ENCODE peak calls at places on chromosomes 12 and 14, in four cellular contexts. T is aorta, S is pancreas, R is adipocyte. D is an unnamed sample.

GRCh38 chr12:24759155-24759554 is 189.7 kb downstream of the BCAT1 start:
- DNase-seq in S (no peak), T (no peak), R (peak; percentile 8), D (no peak)

GRCh38 chr14:52079239-52079956 is 10.5 kb upstream of the NID2 start:
- DNase-seq in S (no peak), T (no peak), R (peak; percentile 49), D (no peak)

GRCh38 chr12:101924647-101925046 is 47.3 kb downstream of the DRAM1 start:
- DNase-seq in R (peak; percentile 13), T (no peak), S (no peak), D (no peak)

GRCh38 chr12:79681008-79681590 is 9.7 kb downstream of the PAWR start:
- DNase-seq in S (no peak), R (peak; percentile 59), T (no peak), D (no peak)

GRCh38 chr12:65854629-65855028 is 30.3 kb downstream of the HMGA2 start:
- DNase-seq in S (no peak), T (no peak), R (no peak), D (no peak)

GRCh38 chr12:56398324-56398723 is 35.7 kb upstream of the APOF start:
- DNase-seq in T (no peak), S (no peak), R (no peak), D (no peak)

GRCh38 chr14:68981124-68981523 is 2.0 kb upstream of the ACTN1 start:
- DNase-seq in T (no peak), R (no peak), S (no peak), D (no peak)

GRCh38 chr12:50110762-50111416 is 1.1 kb upstream of the COX14 start:
- DNase-seq in T (peak; percentile 84), R (peak; percentile 25), S (peak; percentile 61), D (no peak)

GRCh38 chr14:68730811-68731425 is 61.9 kb downstream of the ZFP36L1 start:
- DNase-seq in S (no peak), R (no peak), T (no peak), D (no peak)

GRCh38 chr14:31244626-31245025 is 37.0 kb upstream of the HECTD1 start:
- DNase-seq in T (no peak), S (no peak), R (no peak), D (no peak)

GRCh38 chr12:79886917-79887519 is 47.9 kb downstream of the PPP1R12A start:
- DNase-seq in S (no peak), T (no peak), R (peak; percentile 81), D (no peak)

GRCh38 chr12:113601656-113602263 is 130.1 kb upstream of the LHX5 start:
- DNase-seq in S (no peak), T (no peak), R (peak; percentile 9), D (no peak)

GRCh38 chr12:92784795-92785562 is 82.2 kb downstream of the PLEKHG7 start:
- DNase-seq in T (no peak), S (no peak), R (peak; percentile 73), D (no peak)

GRCh38 chr12:115620816-115621215 is 656.7 kb downstream of the MED13L start:
- DNase-seq in S (no peak), R (peak; percentile 5), T (no peak), D (no peak)

GRCh38 chr14:75242546-75243273 is 35.9 kb upstream of the FOS start:
- DNase-seq in T (no peak), R (peak; percentile 92), S (no peak), D (no peak)

GRCh38 chr12:95208678-95209077 is 8.6 kb downstream of the FGD6 start:
- DNase-seq in T (no peak), R (no peak), S (no peak), D (no peak)

GRCh38 chr12:51642286-51642685 is 51.3 kb downstream of the SCN8A start:
- DNase-seq in T (no peak), S (no peak), R (no peak), D (no peak)

GRCh38 chr14:64196668-64197411 is 97.3 kb downstream of the ESR2 start:
- DNase-seq in R (peak; percentile 41), S (peak; percentile 58), T (peak; percentile 59), D (peak; percentile 88)

GRCh38 chr12:15796493-15797141 is 7.4 kb upstream of the EPS8 start:
- DNase-seq in T (no peak), R (no peak), S (no peak), D (no peak)

GRCh38 chr12:90575995-90576394 is 379.0 kb downstream of the CCER1 start:
- DNase-seq in S (no peak), T (no peak), R (no peak), D (no peak)

GRCh38 chr14:69708586-69709169 is 58.3 kb upstream of the SRSF5 start:
- DNase-seq in R (no peak), S (no peak), T (no peak), D (peak; percentile 64)

GRCh38 chr12:94244165-94245133 is 96.1 kb downstream of the PLXNC1 start:
- DNase-seq in T (peak; percentile 67), S (no peak), R (no peak), D (no peak)

GRCh38 chr12:40238221-40238902 is 13.6 kb downstream of the LRRK2 start:
- DNase-seq in S (no peak), T (no peak), R (peak; percentile 70), D (no peak)

GRCh38 chr14:30896435-30896834 is 22.1 kb downstream of the COCH start:
- DNase-seq in R (no peak), S (no peak), T (no peak), D (no peak)

GRCh38 chr12:18457362-18457761 is 196.0 kb downstream of the PIK3C2G start:
- DNase-seq in T (no peak), S (no peak), R (peak; percentile 39), D (no peak)

GRCh38 chr14:93999573-93999972 is 2.5 kb downstream of the CCDC197 start:
- DNase-seq in S (no peak), T (no peak), R (no peak), D (no peak)

GRCh38 chr14:101109981-101110728 is 206.6 kb upstream of the RTL1 start:
- DNase-seq in R (no peak), S (no peak), T (no peak), D (no peak)

GRCh38 chr14:44820230-44820964 is 141.3 kb downstream of the KLHL28 start:
- DNase-seq in S (no peak), R (no peak), T (no peak), D (no peak)

GRCh38 chr14:104001003-104001402 is 58.7 kb upstream of the RD3L start:
- DNase-seq in S (no peak), R (no peak), T (no peak), D (no peak)

GRCh38 chr14:82710257-82710841 is 1176.7 kb upstream of the SEL1L start:
- DNase-seq in T (peak; percentile 47), S (peak; percentile 47), R (peak; percentile 69), D (peak; percentile 33)

GRCh38 chr12:27289414-27289813 is 43.2 kb upstream of the BMAL2 start:
- DNase-seq in T (no peak), S (no peak), R (peak; percentile 25), D (no peak)
- H3K4me3 ChIP-seq in T (no peak overlapping the region), S (no peak overlapping the region), R (no peak overlapping the region), D (no peak overlapping the region)

GRCh38 chr12:7090222-7090998 is 1.8 kb downstream of the C1R start:
- DNase-seq in R (no peak), S (no peak), T (no peak), D (no peak)

GRCh38 chr12:7089196-7089871 is 2.9 kb downstream of the C1R start:
- DNase-seq in T (no peak), S (no peak), R (no peak), D (no peak)

GRCh38 chr12:7091660-7092228 is 501 bp downstream of the C1R start:
- DNase-seq in S (no peak), R (no peak), T (peak; percentile 76), D (no peak)

GRCh38 chr12:7092229-7092985 is at the start of gene C1R:
- DNase-seq in R (peak; percentile 93), S (peak; percentile 71), T (peak; percentile 89), D (peak; percentile 54)

DNA sequence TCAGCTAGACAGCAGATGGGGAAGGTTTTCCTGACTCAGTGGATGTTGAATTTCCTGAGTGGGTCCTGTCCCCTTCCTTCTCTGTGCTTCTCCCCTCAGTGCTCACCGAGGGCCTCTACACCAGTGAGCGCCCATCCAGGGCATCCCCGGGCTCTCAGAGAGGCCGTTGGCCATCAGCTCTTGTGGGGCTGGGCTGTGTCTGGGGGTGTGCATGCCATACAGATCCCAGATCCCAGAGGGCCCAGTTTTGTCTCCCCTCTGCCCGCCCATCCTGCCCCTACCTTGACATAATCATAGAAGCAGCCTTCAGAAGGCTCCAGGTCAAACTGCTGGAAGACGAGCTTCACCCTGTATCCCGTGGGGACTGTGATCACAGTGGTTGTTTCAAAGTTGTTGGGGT is 1.1 kb downstream of the C1R start:
- DNase-seq in S (no peak), R (no peak), T (no peak), D (no peak)
- H3K4me3 ChIP-seq in S (no peak overlapping the region), R (peak overlapping the region; percentile 84), T (peak overlapping the region; percentile 51), D (peak overlapping the region; percentile 64)

GRCh38 chr12:42468853-42469252 is 120.7 kb downstream of the PRICKLE1 start:
- DNase-seq in T (no peak), S (no peak), R (no peak), D (no peak)
- H3K4me3 ChIP-seq in T (no peak overlapping the region), S (no peak overlapping the region), R (no peak overlapping the region), D (peak overlapping the region; percentile 30)

DNA sequence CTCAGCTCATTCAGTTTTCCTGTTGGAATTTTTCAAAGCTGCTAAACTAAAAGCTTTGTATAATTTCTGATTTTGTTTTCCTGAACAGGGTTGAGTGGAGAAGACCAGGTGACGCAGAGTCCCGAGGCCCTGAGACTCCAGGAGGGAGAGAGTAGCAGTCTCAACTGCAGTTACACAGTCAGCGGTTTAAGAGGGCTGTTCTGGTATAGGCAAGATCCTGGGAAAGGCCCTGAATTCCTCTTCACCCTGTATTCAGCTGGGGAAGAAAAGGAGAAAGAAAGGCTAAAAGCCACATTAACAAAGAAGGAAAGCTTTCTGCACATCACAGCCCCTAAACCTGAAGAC is 367.1 kb upstream of the OR4E1 start:
- DNase-seq in S (no peak), R (no peak), T (no peak), D (no peak)
- H3K4me3 ChIP-seq in S (no peak overlapping the region), R (no peak overlapping the region), T (no peak overlapping the region), D (no peak overlapping the region)

GRCh38 chr14:95320076-95320895 is 578 bp upstream of the CLMN start:
- DNase-seq in R (no peak), S (peak; percentile 73), T (peak; percentile 63), D (peak; percentile 57)
- H3K4me3 ChIP-seq in R (peak overlapping the region; percentile 58), S (no peak overlapping the region), T (peak overlapping the region; percentile 30), D (peak overlapping the region; percentile 61)

D was measured in dorsolateral prefrontal cortex.